ENCODE peak calls at places on chromosomes 12 and 14, in five cellular contexts. F is AG09309, R is uterus, I is heart right ventricle, H is GM13977. T is an unnamed sample.

GRCh38 chr12:59803735-59804134 is 207.9 kb downstream of the SLC16A7 start:
- DNase-seq in F (no peak), R (no peak), I (no peak), H (no peak), T (no peak)

GRCh38 chr12:107287436-107288413 is 194.4 kb upstream of the CRY1 start:
- DNase-seq in F (no peak), R (no peak), I (no peak), H (no peak), T (peak)

GRCh38 chr14:68813318-68813838 is 20.5 kb upstream of the ZFP36L1 start:
- DNase-seq in F (no peak), R (no peak), I (no peak), H (peak), T (no peak)

GRCh38 chr14:83847102-83847501 is 1682.8 kb upstream of the FLRT2 start:
- DNase-seq in F (no peak), R (no peak), I (no peak), H (no peak), T (no peak)

GRCh38 chr12:106152334-106152733 is 13.6 kb upstream of the NUAK1 start:
- DNase-seq in F (no peak), R (no peak), I (no peak), H (no peak), T (no peak)

GRCh38 chr12:6768385-6769002 is 2.3 kb downstream of the PTMS start:
- DNase-seq in F (no peak), R (no peak), I (no peak), H (no peak), T (no peak)

GRCh38 chr14:53195949-53196348 is 42.8 kb upstream of the DDHD1 start:
- DNase-seq in F (no peak), R (no peak), I (no peak), H (no peak), T (no peak)

GRCh38 chr12:106769546-106769945 is 4.9 kb upstream of the RIC8B start:
- DNase-seq in F (no peak), R (no peak), I (no peak), H (no peak), T (no peak)

GRCh38 chr14:73477618-73478266 is 13.0 kb upstream of the RIOX1 start:
- DNase-seq in F (no peak), R (no peak), I (no peak), H (peak), T (no peak)

GRCh38 chr12:112340235-112340634 is 42.0 kb downstream of the HECTD4 start:
- DNase-seq in F (no peak), R (no peak), I (no peak), H (no peak), T (no peak)

GRCh38 chr12:60981473-60981872 is 1278.7 kb upstream of the USP15 start:
- DNase-seq in F (no peak), R (no peak), I (no peak), H (no peak), T (no peak)

GRCh38 chr12:129827102-129827873 is 76.5 kb downstream of the TMEM132D start:
- DNase-seq in F (no peak), R (no peak), I (no peak), H (no peak), T (no peak)

GRCh38 chr14:74705607-74706006 is 7.3 kb downstream of the AREL1 start:
- DNase-seq in F (no peak), R (no peak), I (no peak), H (no peak), T (no peak)

GRCh38 chr12:131702573-131702877 is 8.4 kb upstream of the SFSWAP start:
- DNase-seq in F (no peak), R (no peak), I (no peak), H (no peak), T (no peak)

GRCh38 chr12:15013634-15014169 is 40.9 kb downstream of the PDE6H start:
- DNase-seq in F (no peak), R (no peak), I (no peak), H (no peak), T (no peak)

GRCh38 chr14:72518809-72519377 is 375.0 kb downstream of the DPF3 start:
- DNase-seq in F (no peak), R (no peak), I (no peak), H (peak), T (peak)

GRCh38 chr14:79837699-79838098 is 373.6 kb downstream of the DIO2 start:
- DNase-seq in F (no peak), R (no peak), I (no peak), H (no peak), T (no peak)

GRCh38 chr14:100581228-100582145 is 5.7 kb downstream of the BEGAIN start:
- DNase-seq in F (no peak), R (no peak), I (no peak), H (no peak), T (no peak)

GRCh38 chr14:102056694-102057442 is 30.0 kb downstream of the HSP90AA1 start:
- DNase-seq in F (no peak), R (no peak), I (no peak), H (no peak), T (no peak)
- TF ChIP-seq CTCF in F (no peak), R (no peak), I (no peak), H (no peak), T (no peak)

DNA sequence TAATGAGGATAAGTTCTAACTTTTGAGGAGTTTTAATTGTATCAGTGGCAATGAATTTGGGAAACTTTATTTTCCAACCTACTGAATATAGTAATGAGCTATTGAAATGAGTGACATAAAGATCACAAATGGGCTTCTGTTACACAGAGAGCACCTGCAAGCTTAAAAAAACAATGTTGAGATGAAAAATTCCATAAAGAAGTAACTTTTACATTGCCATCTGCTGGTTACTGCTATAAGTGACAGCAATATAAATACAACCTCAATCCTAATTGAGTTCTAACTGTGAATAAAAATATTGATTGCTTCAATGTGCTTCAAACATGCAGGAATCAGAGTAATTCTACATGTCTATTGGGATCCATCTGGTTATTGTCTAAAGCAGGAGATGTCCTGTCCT is 14.2 kb downstream of the WIF1 start:
- DNase-seq in F (no peak), R (no peak), I (no peak), H (peak), T (no peak)
- TF ChIP-seq CTCF in F (peak), R (no peak), I (peak), H (peak), T (peak)

DNA sequence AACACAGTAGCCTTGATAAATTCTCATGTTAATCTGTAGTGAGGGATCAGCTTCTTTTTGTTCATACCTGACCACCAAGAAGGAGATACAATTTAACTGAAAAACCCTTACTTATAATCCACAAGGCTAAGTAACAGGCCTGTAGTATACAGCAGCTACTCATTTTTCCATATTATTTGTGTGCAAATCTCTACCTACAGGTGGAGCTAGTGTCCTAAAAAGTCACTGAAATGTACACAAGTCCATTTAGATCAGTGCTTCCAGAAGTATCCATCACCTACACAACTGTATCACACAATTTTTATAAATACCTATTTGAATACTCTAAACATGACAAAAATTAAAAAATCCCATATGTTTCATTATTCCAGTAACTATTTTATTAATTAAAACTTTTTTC is 173.2 kb downstream of the SLC35F4 start:
- DNase-seq in F (peak), R (no peak), I (no peak), H (peak), T (no peak)
- TF ChIP-seq CTCF in F (peak), R (no peak), I (peak), H (peak), T (peak)

DNA sequence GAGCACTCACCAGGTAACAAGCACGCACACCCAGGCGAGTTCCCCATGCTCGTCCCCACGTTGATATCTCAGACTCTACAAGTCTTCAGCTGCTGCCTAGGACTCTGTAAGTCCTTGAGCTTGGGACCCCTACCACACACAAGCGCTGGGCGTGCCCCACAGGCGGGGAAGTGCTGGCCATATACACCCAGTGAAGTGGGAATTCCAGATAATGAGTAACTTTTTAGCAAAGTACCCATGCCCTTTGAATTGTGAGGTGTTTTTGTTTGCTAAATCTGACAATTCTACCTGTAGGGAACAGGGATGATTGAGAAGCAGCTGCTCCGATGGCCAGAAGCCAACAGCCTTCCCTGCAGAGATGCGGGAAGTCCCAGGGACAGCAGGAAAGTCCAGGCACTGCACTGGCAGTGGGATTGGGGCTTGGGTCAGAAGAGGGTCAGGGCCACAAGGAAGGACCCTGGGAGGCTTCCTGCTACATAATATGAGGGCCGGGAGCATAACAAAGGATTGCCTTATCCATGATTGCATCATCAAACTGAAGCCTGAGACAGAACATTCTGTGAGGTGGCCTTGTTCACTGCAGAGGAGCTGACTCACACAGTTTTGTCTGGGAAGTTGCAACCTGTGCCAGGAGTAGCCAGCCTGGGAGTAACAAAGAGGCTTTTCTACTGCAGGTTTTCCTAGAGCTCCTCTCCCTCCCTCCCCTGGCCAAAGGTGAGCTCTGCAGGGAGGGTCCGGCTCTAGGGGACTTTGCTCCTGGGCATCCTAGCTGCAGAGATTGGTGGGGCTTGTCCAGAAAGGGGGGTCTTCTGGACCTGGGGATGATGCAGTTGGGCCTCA is 13.2 kb upstream of the SERPINA3 start:
- DNase-seq in F (peak), R (peak), I (no peak), H (no peak), T (no peak)
- TF ChIP-seq CTCF in F (no peak), R (no peak), I (no peak), H (no peak), T (no peak)

GRCh38 chr12:113439606-113440030 is 17.4 kb downstream of the SDSL start:
- DNase-seq in F (no peak), R (no peak), I (peak), H (no peak), T (peak)
- TF ChIP-seq CTCF in F (peak), R (no peak), I (peak), H (peak), T (peak)

GRCh38 chr14:34120185-34120977 is 169.5 kb upstream of the EGLN3 start:
- DNase-seq in F (no peak), R (no peak), I (no peak), H (no peak), T (no peak)
- TF ChIP-seq CTCF in F (no peak), R (no peak), I (no peak), H (no peak), T (no peak)

DNA sequence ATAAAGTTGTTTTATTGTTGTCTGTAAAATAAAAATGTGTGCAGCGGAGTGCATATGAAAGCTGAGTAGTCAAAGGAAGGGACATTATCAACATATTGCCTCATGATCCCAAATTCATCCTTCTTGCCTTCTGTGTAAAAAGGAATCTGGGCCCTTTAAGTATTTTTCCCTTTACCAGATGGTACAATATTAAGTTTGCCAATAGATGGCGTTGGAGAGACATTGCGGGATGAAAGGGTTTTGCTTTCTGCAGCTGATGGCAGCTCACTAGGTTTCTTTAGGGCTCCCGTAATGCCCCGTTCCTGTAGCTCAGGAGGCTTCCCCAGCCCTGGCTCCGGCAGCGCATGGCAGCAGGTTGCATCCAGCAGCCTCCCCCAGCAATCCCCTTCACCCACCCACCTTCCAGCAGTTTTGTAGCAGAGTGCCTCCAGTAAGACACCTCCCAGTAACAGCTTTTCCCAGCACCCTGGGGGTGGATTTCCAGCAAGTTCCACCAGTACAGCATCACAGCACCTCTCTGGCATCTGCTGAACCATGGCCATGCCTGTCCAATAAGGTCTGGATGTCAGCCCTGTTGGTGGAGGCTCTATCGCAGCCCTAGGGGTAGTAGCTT is 354.4 kb downstream of the MED13L start:
- DNase-seq in F (no peak), R (no peak), I (no peak), H (peak), T (no peak)
- TF ChIP-seq CTCF in F (peak), R (no peak), I (no peak), H (peak), T (peak)